ENCODE peak calls at places on chromosomes 6 and 20, in ten cellular contexts. C is foreskin fibroblast; A is mucosa of descending colon; T is lower leg skin; G is SJSA1; L is astrocyte of the spinal cord; Z is tibial nerve; F is CD4-positive, CD25-positive, alpha-beta regulatory T cell; Q is IMR-90; B is psoas muscle. O is an unnamed sample.

GRCh38 chr6:36197739-36198221 is 1.2 kb downstream of the BRPF3 start:
- DNase-seq in C (no peak), A (no peak), T (no peak), G (no peak), L (no peak), Z (no peak), F (no peak), Q (no peak), B (no peak), O (no peak)

GRCh38 chr6:126015869-126016268 is 29.5 kb downstream of the TRMT11 start:
- DNase-seq in C (no peak), A (no peak), T (no peak), G (no peak), L (peak), Z (no peak), F (no peak), Q (peak), B (no peak), O (no peak)

GRCh38 chr20:6122111-6122872 is 538 bp downstream of the FERMT1 start:
- DNase-seq in C (peak), A (no peak), T (peak), G (no peak), L (peak), Z (no peak), F (no peak), Q (peak), B (no peak), O (peak)

GRCh38 chr6:2491137-2491536 is 245.7 kb upstream of the GMDS start:
- DNase-seq in C (no peak), A (no peak), T (no peak), G (no peak), L (no peak), Z (no peak), F (no peak), Q (no peak), B (no peak), O (no peak)

GRCh38 chr20:43840382-43841070 is 74.1 kb upstream of the TOX2 start:
- DNase-seq in C (peak), A (no peak), T (no peak), G (no peak), L (no peak), Z (no peak), F (peak), Q (peak), B (no peak), O (peak)

GRCh38 chr20:43188861-43189613 is 669 bp downstream of the PTPRT start:
- DNase-seq in C (peak), A (no peak), T (no peak), G (no peak), L (no peak), Z (no peak), F (no peak), Q (no peak), B (no peak), O (no peak)

GRCh38 chr6:54194067-54194466 is 82.8 kb downstream of the MLIP start:
- DNase-seq in C (peak), A (no peak), T (no peak), G (no peak), L (peak), Z (no peak), F (no peak), Q (peak), B (no peak), O (no peak)

GRCh38 chr6:42451146-42451594 is 556 bp downstream of the TRERF1 start:
- DNase-seq in C (no peak), A (no peak), T (no peak), G (peak), L (no peak), Z (no peak), F (peak), Q (no peak), B (no peak), O (no peak)

DNA sequence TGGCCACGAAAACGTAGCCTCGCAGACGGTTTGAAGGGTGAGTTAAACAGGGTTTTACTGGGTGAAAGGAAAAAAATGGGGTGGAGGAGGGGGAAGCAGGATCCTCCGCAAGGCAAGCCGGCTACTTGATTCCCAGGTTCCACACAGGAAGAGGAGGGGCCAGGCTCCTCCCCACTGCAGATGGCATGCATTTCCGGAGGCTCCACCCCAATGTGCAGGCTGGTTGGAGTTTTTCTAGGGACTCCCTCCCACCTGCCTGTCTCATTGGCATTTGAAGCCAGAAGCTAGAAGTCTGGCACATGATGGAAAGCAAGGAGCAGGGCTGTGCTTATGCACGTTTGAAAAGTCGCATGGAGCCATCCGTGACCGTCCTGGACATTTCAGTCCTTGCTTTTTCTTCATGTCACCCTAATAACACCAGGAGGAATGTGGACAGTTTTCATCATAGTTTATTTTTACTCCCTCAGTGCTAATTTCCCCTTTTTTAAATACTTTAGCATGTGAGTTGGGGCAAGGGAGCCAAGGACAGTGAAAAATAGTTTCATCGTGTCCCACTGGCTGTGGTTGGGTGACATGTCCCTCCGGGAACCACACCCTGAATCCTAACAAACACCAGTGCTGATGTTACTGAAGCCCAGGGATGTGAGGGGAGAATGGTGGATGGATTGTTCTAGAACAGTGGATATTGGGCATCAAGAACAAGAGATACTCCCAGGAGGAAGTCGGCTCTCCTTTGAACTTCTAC is 100.0 kb upstream of the INSM1 start:
- DNase-seq in C (no peak), A (no peak), T (peak), G (no peak), L (no peak), Z (no peak), F (no peak), Q (no peak), B (peak), O (no peak)
- H3K4me3 ChIP-seq in C (no peak), A (no peak), T (no peak), G (no peak), L (no peak), Z (no peak), F (no peak), Q (no peak), B (no peak), O (no peak)

GRCh38 chr20:21397341-21398108 is at the start of gene NKX2-4:
- DNase-seq in C (no peak), A (no peak), T (no peak), G (peak), L (no peak), Z (no peak), F (no peak), Q (no peak), B (no peak), O (peak)
- H3K4me3 ChIP-seq in C (no peak), A (no peak), T (no peak), G (peak), L (no peak), Z (peak), F (no peak), Q (no peak), B (peak), O (peak)

DNA sequence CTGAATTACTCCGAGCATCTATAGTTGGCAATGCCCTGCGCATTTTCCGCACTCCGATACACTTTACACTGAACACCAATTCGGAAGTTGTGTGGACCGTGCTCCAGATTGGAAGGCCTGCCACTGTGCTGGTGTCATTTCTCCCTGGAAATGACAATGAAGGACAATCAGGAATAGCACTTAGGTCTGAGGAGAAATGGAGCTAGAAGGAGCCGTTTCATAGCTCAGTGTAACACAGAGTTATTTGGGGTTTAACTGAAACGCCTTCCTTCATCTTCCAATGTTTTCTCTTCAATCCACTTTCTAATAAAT is 501 bp upstream of the PLA2G7 start:
- DNase-seq in C (no peak), A (no peak), T (no peak), G (no peak), L (no peak), Z (no peak), F (no peak), Q (no peak), B (no peak), O (no peak)
- H3K4me3 ChIP-seq in C (no peak), A (no peak), T (peak), G (no peak), L (peak), Z (peak), F (no peak), Q (no peak), B (peak), O (no peak)

GRCh38 chr20:11719153-11719552 is 198.5 kb upstream of the BTBD3 start:
- DNase-seq in C (no peak), A (no peak), T (no peak), G (no peak), L (no peak), Z (no peak), F (no peak), Q (no peak), B (no peak), O (no peak)
- H3K4me3 ChIP-seq in C (no peak), A (no peak), T (no peak), G (no peak), L (no peak), Z (no peak), F (no peak), Q (no peak), B (no peak), O (no peak)

DNA sequence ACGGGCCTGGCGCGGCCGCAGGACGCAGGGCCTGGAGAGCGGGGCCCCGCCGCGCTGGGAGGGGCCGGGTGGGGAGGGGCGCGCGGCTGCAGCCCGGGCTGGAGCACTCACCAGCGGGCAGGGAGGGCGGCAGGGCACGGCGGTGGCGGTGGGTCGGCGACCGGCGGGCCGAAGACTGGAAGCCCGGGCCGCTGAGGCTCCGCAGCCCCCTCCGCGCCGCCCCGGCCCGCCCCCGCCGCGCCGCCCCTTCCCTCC is at the start of gene GATA5:
- DNase-seq in C (no peak), A (no peak), T (no peak), G (no peak), L (no peak), Z (no peak), F (no peak), Q (no peak), B (no peak), O (no peak)
- H3K4me3 ChIP-seq in C (no peak), A (no peak), T (no peak), G (no peak), L (no peak), Z (peak), F (no peak), Q (no peak), B (peak), O (peak)

DNA sequence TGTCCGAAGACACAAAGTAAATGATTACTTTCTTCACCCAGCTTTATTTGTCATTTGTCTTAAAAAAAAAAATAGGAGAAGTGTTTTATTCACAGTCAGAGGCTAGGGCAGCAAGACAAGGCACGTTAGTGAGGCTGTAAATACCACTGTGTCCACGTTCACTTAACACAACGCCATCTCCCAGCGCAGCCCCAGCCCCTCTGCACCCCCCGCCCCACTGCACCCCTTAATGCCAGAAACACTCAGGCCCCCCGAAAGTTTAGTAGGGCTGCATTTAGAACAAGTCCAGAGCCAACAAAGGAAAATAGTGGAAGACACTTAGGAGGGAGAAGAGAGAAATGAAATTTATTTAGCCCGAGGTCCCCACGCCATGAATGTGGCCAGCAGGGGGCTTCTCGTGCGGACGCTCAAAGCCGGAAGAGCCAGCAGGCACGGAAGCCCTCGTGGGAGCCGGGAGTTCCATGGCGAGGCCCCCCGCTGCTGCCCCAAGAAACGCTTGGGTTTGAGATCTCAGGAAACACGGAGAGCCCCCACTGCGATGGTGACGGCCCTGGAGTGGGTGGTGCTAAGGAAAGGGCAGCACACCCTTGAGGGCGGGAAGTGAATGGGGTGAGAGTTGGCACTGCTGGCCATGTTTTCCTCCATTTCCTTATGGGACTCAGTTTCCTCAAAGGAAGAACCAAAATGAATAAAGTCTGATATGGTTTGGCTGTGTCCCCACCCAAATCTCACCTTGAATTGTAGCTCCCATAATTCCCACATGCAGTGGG is 50.2 kb downstream of the IYD start:
- DNase-seq in C (peak), A (peak), T (no peak), G (peak), L (peak), Z (peak), F (peak), Q (peak), B (peak), O (peak)
- H3K4me3 ChIP-seq in C (peak), A (no peak), T (no peak), G (peak), L (peak), Z (peak), F (peak), Q (peak), B (peak), O (peak)

GRCh38 chr20:62832951-62833391 is 16.1 kb downstream of the COL9A3 start:
- DNase-seq in C (no peak), A (peak), T (no peak), G (no peak), L (no peak), Z (no peak), F (no peak), Q (no peak), B (no peak), O (no peak)

GRCh38 chr20:62832212-62832922 is 15.5 kb downstream of the COL9A3 start:
- DNase-seq in C (no peak), A (peak), T (no peak), G (no peak), L (no peak), Z (no peak), F (no peak), Q (no peak), B (no peak), O (peak)

GRCh38 chr20:62831361-62831788 is 14.5 kb downstream of the COL9A3 start:
- DNase-seq in C (no peak), A (no peak), T (no peak), G (no peak), L (no peak), Z (no peak), F (no peak), Q (no peak), B (no peak), O (no peak)

GRCh38 chr20:62830821-62831220 is 14.0 kb downstream of the COL9A3 start:
- DNase-seq in C (no peak), A (no peak), T (no peak), G (no peak), L (no peak), Z (no peak), F (no peak), Q (no peak), B (no peak), O (no peak)

DNA sequence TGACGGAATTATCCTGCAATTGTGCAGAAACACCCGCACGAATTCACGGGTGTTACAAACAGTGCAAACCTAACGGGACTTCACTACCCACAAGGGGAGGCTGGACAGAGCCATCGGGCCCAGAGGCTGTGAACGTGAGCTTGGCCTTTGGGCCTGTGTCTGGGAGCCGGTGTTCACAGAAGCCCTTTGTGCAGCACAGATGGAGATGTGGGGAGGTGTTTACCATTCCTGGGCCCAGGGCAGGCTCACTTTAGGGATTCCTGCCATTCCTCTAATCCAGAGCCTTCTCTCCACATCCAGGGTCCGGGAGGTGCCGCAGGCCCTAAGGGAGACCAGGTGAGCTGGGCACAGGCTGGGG is 15.0 kb downstream of the COL9A3 start:
- DNase-seq in C (no peak), A (no peak), T (no peak), G (no peak), L (no peak), Z (no peak), F (no peak), Q (no peak), B (no peak), O (no peak)
- H3K4me3 ChIP-seq in C (no peak), A (no peak), T (no peak), G (no peak), L (no peak), Z (no peak), F (no peak), Q (no peak), B (no peak), O (no peak)

GRCh38 chr6:44074383-44075136 is 52.7 kb downstream of the MRPL14 start:
- DNase-seq in C (peak), A (no peak), T (peak), G (peak), L (peak), Z (peak), F (peak), Q (peak), B (peak), O (peak)
- H3K4me3 ChIP-seq in C (no peak), A (no peak), T (no peak), G (no peak), L (no peak), Z (no peak), F (peak), Q (no peak), B (peak), O (no peak)

GRCh38 chr6:43491750-43492661 is 14.6 kb downstream of the TJAP1 start:
- DNase-seq in C (peak), A (peak), T (peak), G (peak), L (peak), Z (peak), F (no peak), Q (peak), B (peak), O (no peak)
- H3K4me3 ChIP-seq in C (no peak), A (no peak), T (no peak), G (no peak), L (no peak), Z (no peak), F (no peak), Q (no peak), B (peak), O (no peak)